ENCODE peak calls at places on chromosome 20, in nine cellular contexts. U is PC-3, B is HCT116, G is hepatocyte, F is GM23338, K is MM.1S, Q is OCI-LY7, N is GM23248, J is neural progenitor cell. Z is an unnamed sample.

GRCh38 chr20:1955289-1955688 is 38.6 kb downstream of the PDYN start:
- DNase-seq in K (no peak), B (no peak), U (no peak), G (no peak), F (peak; percentile 81), J (peak; percentile 25), Q (no peak), N (no peak), Z (no peak)

GRCh38 chr20:63123326-63123725 is 92.6 kb downstream of the YTHDF1 start:
- DNase-seq in J (no peak), N (no peak), G (no peak), B (no peak), K (no peak), U (no peak), Q (no peak), F (no peak), Z (no peak)

GRCh38 chr20:2421247-2421646 is 40.5 kb downstream of the TGM6 start:
- DNase-seq in N (peak; percentile 35), U (peak; percentile 51), F (no peak), Q (no peak), J (no peak), B (peak; percentile 21), K (no peak), G (no peak), Z (no peak)

GRCh38 chr20:41152108-41152757 is 14.9 kb downstream of the PLCG1 start:
- DNase-seq in Q (no peak), F (no peak), K (no peak), U (no peak), J (no peak), G (no peak), B (no peak), N (no peak), Z (no peak)

GRCh38 chr20:51910202-51911050 is 108.1 kb upstream of the SALL4 start:
- DNase-seq in Q (no peak), N (no peak), B (no peak), K (no peak), G (peak; percentile 16), J (peak; percentile 76), F (peak; percentile 65), U (peak; percentile 88), Z (peak; percentile 36)

GRCh38 chr20:49386848-49387605 is 95.4 kb downstream of the KCNB1 start:
- DNase-seq in F (no peak), G (no peak), Q (no peak), N (peak; percentile 13), K (no peak), J (no peak), B (no peak), U (no peak), Z (peak; percentile 68)

GRCh38 chr20:845967-846893 is 12.7 kb downstream of the FAM110A start:
- DNase-seq in N (no peak), K (no peak), G (no peak), B (no peak), Q (peak; percentile 46), F (no peak), U (no peak), J (no peak), Z (no peak)

GRCh38 chr20:35040646-35041045 is 52.0 kb downstream of the TRPC4AP start:
- DNase-seq in B (no peak), J (no peak), K (no peak), F (no peak), U (no peak), Q (no peak), G (no peak), N (no peak), Z (no peak)

GRCh38 chr20:47455133-47456040 is 46.3 kb upstream of the NCOA3 start:
- DNase-seq in G (peak; percentile 49), J (no peak), F (no peak), B (no peak), Q (no peak), K (no peak), N (no peak), U (peak; percentile 32), Z (no peak)

GRCh38 chr20:47459344-47460073 is 42.2 kb upstream of the NCOA3 start:
- DNase-seq in Q (no peak), F (no peak), N (no peak), U (no peak), J (no peak), B (no peak), K (no peak), G (no peak), Z (no peak)

GRCh38 chr20:47456041-47456537 is 45.6 kb upstream of the NCOA3 start:
- DNase-seq in K (no peak), J (no peak), G (no peak), U (no peak), F (no peak), Q (no peak), B (no peak), N (no peak), Z (no peak)

GRCh38 chr20:47454298-47455132 is 47.2 kb upstream of the NCOA3 start:
- DNase-seq in F (no peak), K (no peak), B (no peak), Q (peak; percentile 56), U (no peak), J (no peak), N (no peak), G (no peak), Z (no peak)

DNA sequence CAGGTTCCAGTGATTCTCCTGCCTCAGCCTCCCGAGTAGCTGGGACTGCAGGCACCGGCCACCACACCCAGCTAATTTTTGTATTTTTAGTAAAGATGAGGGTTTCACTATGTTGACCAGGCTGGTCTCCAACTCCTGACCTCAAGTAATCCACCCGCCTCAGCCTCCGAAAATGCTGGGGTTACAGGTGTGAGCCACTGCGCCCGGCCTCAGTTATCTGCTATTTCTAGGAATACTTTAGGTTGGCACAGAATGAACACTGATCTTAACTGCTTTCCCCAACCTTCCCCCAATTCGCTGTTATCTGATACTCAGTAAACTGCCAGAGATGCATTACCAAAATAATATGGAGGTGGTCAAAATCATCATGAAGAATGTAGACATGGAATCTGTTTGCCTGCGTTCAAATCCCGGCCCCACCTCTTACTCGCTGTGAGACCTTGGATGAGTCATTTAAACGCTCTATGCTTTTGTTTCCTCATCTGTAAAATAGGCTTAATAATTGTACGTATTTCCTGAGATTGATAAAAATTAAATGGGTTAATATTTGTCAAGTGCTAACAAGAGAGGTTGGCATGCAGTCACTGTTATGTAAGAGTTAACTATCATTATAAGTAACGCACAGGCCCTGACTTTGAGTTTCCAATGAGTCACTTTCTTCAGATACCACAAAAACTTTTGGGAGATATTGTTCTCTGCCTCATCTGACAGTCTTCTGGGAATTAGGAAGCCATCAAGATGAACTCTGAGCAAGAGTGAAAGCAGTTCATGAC is 44.5 kb upstream of the NCOA3 start:
- DNase-seq in B (no peak), U (peak; percentile 87), G (no peak), J (no peak), K (no peak), Q (no peak), N (peak; percentile 91), F (no peak), Z (no peak)
- TF ChIP-seq EZH2phosphoT487 in B (no peak), U (no peak), G (no peak), J (no peak), K (no peak), Q (no peak), N (no peak), F (no peak), Z (no peak)

DNA sequence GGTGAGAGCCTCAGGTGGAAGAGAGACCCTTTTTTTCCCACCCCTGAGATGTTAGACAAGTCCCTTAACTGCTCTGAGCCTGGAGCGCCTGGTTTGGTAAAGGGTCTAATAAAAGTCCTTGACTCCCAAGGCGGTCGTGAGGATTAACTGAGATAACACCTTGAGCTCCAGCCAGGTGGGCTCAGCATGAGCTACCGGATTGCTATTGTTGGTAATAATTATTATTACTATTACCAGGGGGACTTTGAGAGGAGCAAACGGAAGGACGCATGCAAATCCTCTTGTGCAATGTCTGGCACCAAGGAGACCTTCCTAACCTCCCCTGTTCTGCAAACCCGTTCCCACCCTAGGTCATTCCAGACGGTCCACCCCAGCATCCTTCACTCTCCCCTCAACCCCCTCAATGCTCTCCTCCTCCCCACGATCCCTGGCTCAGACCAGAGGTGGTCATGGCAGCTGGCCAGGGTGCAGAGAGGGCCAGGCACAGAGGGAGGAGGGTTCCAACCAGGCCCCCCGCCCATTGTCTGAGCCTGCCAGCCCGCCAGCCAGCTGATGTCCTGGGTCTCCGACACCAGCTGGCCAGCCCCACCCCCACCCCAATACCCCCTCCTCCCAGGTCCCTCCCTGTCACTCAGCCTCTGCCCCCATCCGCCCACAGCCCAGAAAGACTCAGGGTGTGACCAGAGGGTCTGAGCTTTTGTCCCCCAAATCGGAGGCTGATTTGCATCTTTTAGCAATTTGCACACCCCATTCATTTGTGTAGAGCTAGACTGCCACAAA is 14.3 kb upstream of the CBFA2T2 start:
- DNase-seq in K (no peak), N (no peak), G (no peak), B (no peak), F (peak; percentile 33), Q (no peak), U (no peak), J (peak; percentile 46), Z (no peak)
- TF ChIP-seq EZH2phosphoT487 in K (no peak), N (no peak), G (no peak), B (no peak), F (no peak), Q (no peak), U (no peak), J (no peak), Z (no peak)

GRCh38 chr20:58075980-58076749 is 152.3 kb downstream of the ANKRD60 start:
- DNase-seq in U (no peak), J (no peak), N (peak; percentile 29), K (no peak), F (no peak), G (no peak), Q (no peak), B (no peak), Z (peak; percentile 50)

GRCh38 chr20:58075565-58075964 is 152.9 kb downstream of the ANKRD60 start:
- DNase-seq in N (no peak), B (no peak), F (no peak), G (no peak), J (no peak), U (no peak), Q (no peak), K (no peak), Z (peak; percentile 52)

GRCh38 chr20:58072695-58073671 is 155.5 kb downstream of the ANKRD60 start:
- DNase-seq in G (no peak), K (no peak), J (no peak), Q (no peak), F (no peak), U (no peak), N (no peak), B (no peak), Z (no peak)

GRCh38 chr20:58071991-58072390 is 156.5 kb downstream of the ANKRD60 start:
- DNase-seq in U (no peak), J (no peak), B (no peak), F (no peak), Q (no peak), K (no peak), G (no peak), N (no peak), Z (no peak)

DNA sequence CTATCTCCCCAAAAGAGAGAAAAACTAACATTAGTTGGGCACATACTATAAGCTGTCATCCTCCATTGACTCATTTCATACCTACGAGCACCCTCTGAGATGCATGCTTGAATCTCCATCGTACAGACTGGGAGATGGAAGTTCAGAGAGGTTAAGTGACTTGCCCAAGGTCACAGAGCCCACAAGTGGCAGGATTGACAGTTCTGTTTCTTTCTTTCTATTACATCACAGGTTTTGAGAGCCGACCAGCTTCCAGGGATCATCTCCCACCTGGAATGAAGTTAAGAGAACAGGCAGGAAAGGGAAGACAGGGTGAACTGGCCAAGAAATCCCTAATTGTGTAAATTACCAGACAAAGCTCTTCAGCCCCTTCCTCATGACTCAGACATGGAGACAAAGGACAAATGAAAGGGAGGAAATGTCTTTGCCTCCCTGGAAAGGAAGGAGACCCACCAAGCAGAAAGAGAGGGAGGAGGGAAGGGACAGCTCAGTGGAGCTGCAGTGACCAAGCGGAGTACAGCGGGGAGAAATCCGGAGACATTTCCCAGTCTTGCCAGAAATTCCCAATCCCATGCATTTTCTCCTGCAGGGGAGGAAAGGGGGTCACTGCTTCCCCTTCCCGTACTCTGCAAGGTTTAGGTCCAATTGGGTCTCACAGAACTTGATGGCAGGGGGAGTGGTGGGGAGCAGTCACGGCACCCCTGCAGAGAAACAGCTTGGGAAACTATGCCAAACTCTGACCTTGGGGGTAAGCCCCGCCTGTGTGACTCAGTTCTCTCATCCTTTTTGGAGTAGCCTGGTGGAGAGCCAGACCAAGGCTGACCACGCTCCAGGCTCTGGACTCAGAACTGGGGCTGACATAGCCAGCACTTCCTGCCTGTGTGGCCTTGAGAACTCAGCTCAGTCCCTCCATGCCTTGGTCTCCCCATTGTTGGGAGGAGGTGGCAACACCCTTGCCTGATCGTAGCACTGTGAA is 154.2 kb downstream of the ANKRD60 start:
- DNase-seq in Q (no peak), J (no peak), B (no peak), F (no peak), U (peak; percentile 23), G (no peak), N (peak; percentile 92), K (no peak), Z (no peak)
- TF ChIP-seq EZH2phosphoT487 in Q (no peak), J (no peak), B (no peak), F (no peak), U (no peak), G (no peak), N (no peak), K (no peak), Z (no peak)

DNA sequence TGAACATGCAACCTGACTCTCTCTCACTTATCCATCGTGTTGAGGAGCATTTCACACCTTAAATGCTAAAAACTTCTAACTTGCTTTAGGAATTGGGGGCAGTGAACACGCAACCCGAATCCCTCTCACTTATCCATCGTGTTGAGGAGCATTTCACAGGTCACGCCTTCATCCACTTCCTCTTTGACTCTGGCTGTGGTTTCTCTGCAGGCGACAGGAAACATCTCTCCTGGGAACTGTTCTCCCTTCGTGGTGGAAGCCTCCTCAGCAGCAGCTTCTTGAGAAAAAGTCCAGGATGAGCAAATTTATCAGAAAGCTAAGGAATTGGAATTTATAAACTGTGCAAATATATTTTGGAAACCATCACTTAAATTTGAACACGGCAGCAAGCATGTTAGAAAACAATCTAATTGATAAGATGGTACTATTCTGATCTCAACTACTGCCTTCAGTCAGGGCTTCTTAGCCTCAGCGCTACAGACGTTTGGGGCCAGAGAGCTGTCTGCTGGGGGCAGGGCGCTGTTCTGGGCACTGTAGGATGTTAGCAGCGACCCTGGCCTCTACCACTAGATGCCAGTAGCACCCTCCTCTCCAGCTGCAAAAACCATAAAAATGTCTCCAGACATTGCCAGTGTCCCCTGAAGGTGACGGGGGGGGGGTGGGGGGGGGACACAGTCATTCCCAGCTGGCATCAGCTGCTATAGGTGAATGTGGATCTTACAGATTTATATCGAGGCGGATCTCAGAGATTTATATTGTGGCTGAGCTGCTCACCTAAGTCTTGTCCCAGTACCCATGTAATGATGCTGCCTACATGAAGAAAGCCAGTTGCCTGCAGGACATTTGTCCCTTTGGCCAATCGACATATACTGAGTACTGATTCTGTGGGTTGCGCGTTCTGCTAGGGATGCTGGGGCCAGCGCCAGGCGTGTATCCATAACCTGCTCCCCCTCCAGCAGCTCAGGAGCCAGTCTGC is 26.2 kb downstream of the CTCFL start:
- DNase-seq in U (peak; percentile 67), Q (peak; percentile 70), J (peak; percentile 63), K (peak; percentile 88), G (peak; percentile 41), N (peak; percentile 50), F (peak; percentile 73), B (peak; percentile 19), Z (peak; percentile 60)
- TF ChIP-seq EZH2phosphoT487 in U (no peak), Q (no peak), J (no peak), K (no peak), G (no peak), N (no peak), F (no peak), B (no peak), Z (no peak)

Z was measured in SK-N-SH.